ENCODE peak calls at places on chromosomes 3 and 15, in six cellular contexts. One of them, this sample, is unnamed.

GRCh38 chr15:101451192-101451799 is 38.2 kb downstream of the PCSK6 start:
- DNase-seq in activated CD8-positive, alpha-beta memory T cell treated with anti-CD3 and anti-CD28 coated beads for 24 hours: no peak
- DNase-seq in GM12891: no peak
- DNase-seq in stimulated activated CD4-positive, alpha-beta T cell treated with anti-CD3 and anti-CD28 coated beads, Interleukin-15, amount 100 ng/mL, for 1 hour: no peak
- DNase-seq in esophagus squamous epithelium: no peak
- DNase-seq in germinal center: no peak
- DNase-seq in this sample: no peak

GRCh38 chr3:49509028-49509561 is 39.0 kb downstream of the DAG1 start:
- DNase-seq in activated CD8-positive, alpha-beta memory T cell treated with anti-CD3 and anti-CD28 coated beads for 24 hours: no peak
- DNase-seq in GM12891: no peak
- DNase-seq in stimulated activated CD4-positive, alpha-beta T cell treated with anti-CD3 and anti-CD28 coated beads, Interleukin-15, amount 100 ng/mL, for 1 hour: no peak
- DNase-seq in esophagus squamous epithelium: no peak
- DNase-seq in germinal center: no peak
- DNase-seq in this sample: no peak

GRCh38 chr15:42097018-42097417 is 2.7 kb upstream of the PLA2G4D start:
- DNase-seq in activated CD8-positive, alpha-beta memory T cell treated with anti-CD3 and anti-CD28 coated beads for 24 hours: no peak
- DNase-seq in GM12891: no peak
- DNase-seq in stimulated activated CD4-positive, alpha-beta T cell treated with anti-CD3 and anti-CD28 coated beads, Interleukin-15, amount 100 ng/mL, for 1 hour: no peak
- DNase-seq in esophagus squamous epithelium: no peak
- DNase-seq in germinal center: no peak
- DNase-seq in this sample: no peak

GRCh38 chr3:120432105-120432860 is 18.5 kb downstream of the FSTL1 start:
- DNase-seq in activated CD8-positive, alpha-beta memory T cell treated with anti-CD3 and anti-CD28 coated beads for 24 hours: no peak
- DNase-seq in GM12891: no peak
- DNase-seq in stimulated activated CD4-positive, alpha-beta T cell treated with anti-CD3 and anti-CD28 coated beads, Interleukin-15, amount 100 ng/mL, for 1 hour: no peak
- DNase-seq in esophagus squamous epithelium: no peak
- DNase-seq in germinal center: no peak
- DNase-seq in this sample: no peak

GRCh38 chr3:10419637-10420232 is 85.7 kb downstream of the ATP2B2 start:
- DNase-seq in activated CD8-positive, alpha-beta memory T cell treated with anti-CD3 and anti-CD28 coated beads for 24 hours: peak
- DNase-seq in GM12891: no peak
- DNase-seq in stimulated activated CD4-positive, alpha-beta T cell treated with anti-CD3 and anti-CD28 coated beads, Interleukin-15, amount 100 ng/mL, for 1 hour: no peak
- DNase-seq in esophagus squamous epithelium: no peak
- DNase-seq in germinal center: no peak
- DNase-seq in this sample: peak

GRCh38 chr3:156760333-156760732 is 65.8 kb upstream of the LEKR1 start:
- DNase-seq in activated CD8-positive, alpha-beta memory T cell treated with anti-CD3 and anti-CD28 coated beads for 24 hours: no peak
- DNase-seq in GM12891: no peak
- DNase-seq in stimulated activated CD4-positive, alpha-beta T cell treated with anti-CD3 and anti-CD28 coated beads, Interleukin-15, amount 100 ng/mL, for 1 hour: no peak
- DNase-seq in esophagus squamous epithelium: no peak
- DNase-seq in germinal center: no peak
- DNase-seq in this sample: no peak

GRCh38 chr15:39936187-39936586 is 2.3 kb downstream of the EIF2AK4 start:
- DNase-seq in activated CD8-positive, alpha-beta memory T cell treated with anti-CD3 and anti-CD28 coated beads for 24 hours: no peak
- DNase-seq in GM12891: no peak
- DNase-seq in stimulated activated CD4-positive, alpha-beta T cell treated with anti-CD3 and anti-CD28 coated beads, Interleukin-15, amount 100 ng/mL, for 1 hour: no peak
- DNase-seq in esophagus squamous epithelium: no peak
- DNase-seq in germinal center: no peak
- DNase-seq in this sample: no peak

GRCh38 chr15:26866298-26867198 is at the start of gene GABRA5:
- DNase-seq in activated CD8-positive, alpha-beta memory T cell treated with anti-CD3 and anti-CD28 coated beads for 24 hours: no peak
- DNase-seq in GM12891: no peak
- DNase-seq in stimulated activated CD4-positive, alpha-beta T cell treated with anti-CD3 and anti-CD28 coated beads, Interleukin-15, amount 100 ng/mL, for 1 hour: no peak
- DNase-seq in esophagus squamous epithelium: no peak
- DNase-seq in germinal center: no peak
- DNase-seq in this sample: no peak

GRCh38 chr3:58092516-58092915 is 84.3 kb downstream of the FLNB start:
- DNase-seq in activated CD8-positive, alpha-beta memory T cell treated with anti-CD3 and anti-CD28 coated beads for 24 hours: no peak
- DNase-seq in GM12891: no peak
- DNase-seq in stimulated activated CD4-positive, alpha-beta T cell treated with anti-CD3 and anti-CD28 coated beads, Interleukin-15, amount 100 ng/mL, for 1 hour: no peak
- DNase-seq in esophagus squamous epithelium: no peak
- DNase-seq in germinal center: no peak
- DNase-seq in this sample: no peak

GRCh38 chr3:150130404-150131100 is 159.9 kb upstream of the PFN2 start:
- DNase-seq in activated CD8-positive, alpha-beta memory T cell treated with anti-CD3 and anti-CD28 coated beads for 24 hours: no peak
- DNase-seq in GM12891: no peak
- DNase-seq in stimulated activated CD4-positive, alpha-beta T cell treated with anti-CD3 and anti-CD28 coated beads, Interleukin-15, amount 100 ng/mL, for 1 hour: no peak
- DNase-seq in esophagus squamous epithelium: no peak
- DNase-seq in germinal center: no peak
- DNase-seq in this sample: no peak

GRCh38 chr3:198070871-198071270 is 110.9 kb downstream of the LMLN start:
- DNase-seq in activated CD8-positive, alpha-beta memory T cell treated with anti-CD3 and anti-CD28 coated beads for 24 hours: no peak
- DNase-seq in GM12891: no peak
- DNase-seq in stimulated activated CD4-positive, alpha-beta T cell treated with anti-CD3 and anti-CD28 coated beads, Interleukin-15, amount 100 ng/mL, for 1 hour: no peak
- DNase-seq in esophagus squamous epithelium: no peak
- DNase-seq in germinal center: no peak
- DNase-seq in this sample: no peak

GRCh38 chr15:58724471-58724870 is 25.0 kb downstream of the ADAM10 start:
- DNase-seq in activated CD8-positive, alpha-beta memory T cell treated with anti-CD3 and anti-CD28 coated beads for 24 hours: no peak
- DNase-seq in GM12891: peak
- DNase-seq in stimulated activated CD4-positive, alpha-beta T cell treated with anti-CD3 and anti-CD28 coated beads, Interleukin-15, amount 100 ng/mL, for 1 hour: no peak
- DNase-seq in esophagus squamous epithelium: no peak
- DNase-seq in germinal center: peak
- DNase-seq in this sample: no peak

GRCh38 chr3:39150170-39150802 is 3.1 kb downstream of the CSRNP1 start:
- DNase-seq in activated CD8-positive, alpha-beta memory T cell treated with anti-CD3 and anti-CD28 coated beads for 24 hours: no peak
- DNase-seq in GM12891: no peak
- DNase-seq in stimulated activated CD4-positive, alpha-beta T cell treated with anti-CD3 and anti-CD28 coated beads, Interleukin-15, amount 100 ng/mL, for 1 hour: no peak
- DNase-seq in esophagus squamous epithelium: no peak
- DNase-seq in germinal center: no peak
- DNase-seq in this sample: no peak

GRCh38 chr3:192885374-192885773 is 32.3 kb downstream of the MB21D2 start:
- DNase-seq in activated CD8-positive, alpha-beta memory T cell treated with anti-CD3 and anti-CD28 coated beads for 24 hours: no peak
- DNase-seq in GM12891: no peak
- DNase-seq in stimulated activated CD4-positive, alpha-beta T cell treated with anti-CD3 and anti-CD28 coated beads, Interleukin-15, amount 100 ng/mL, for 1 hour: no peak
- DNase-seq in esophagus squamous epithelium: no peak
- DNase-seq in germinal center: no peak
- DNase-seq in this sample: no peak

GRCh38 chr3:12948371-12948770 is 107.0 kb upstream of the RPL32 start:
- DNase-seq in activated CD8-positive, alpha-beta memory T cell treated with anti-CD3 and anti-CD28 coated beads for 24 hours: no peak
- DNase-seq in GM12891: no peak
- DNase-seq in stimulated activated CD4-positive, alpha-beta T cell treated with anti-CD3 and anti-CD28 coated beads, Interleukin-15, amount 100 ng/mL, for 1 hour: no peak
- DNase-seq in esophagus squamous epithelium: no peak
- DNase-seq in germinal center: no peak
- DNase-seq in this sample: no peak

GRCh38 chr3:43882976-43883680 is 192.4 kb downstream of the ABHD5 start:
- DNase-seq in activated CD8-positive, alpha-beta memory T cell treated with anti-CD3 and anti-CD28 coated beads for 24 hours: no peak
- DNase-seq in GM12891: no peak
- DNase-seq in stimulated activated CD4-positive, alpha-beta T cell treated with anti-CD3 and anti-CD28 coated beads, Interleukin-15, amount 100 ng/mL, for 1 hour: no peak
- DNase-seq in esophagus squamous epithelium: no peak
- DNase-seq in germinal center: no peak
- DNase-seq in this sample: no peak

GRCh38 chr3:139534444-139534812 is 5.1 kb downstream of the RBP1 start:
- DNase-seq in activated CD8-positive, alpha-beta memory T cell treated with anti-CD3 and anti-CD28 coated beads for 24 hours: no peak
- DNase-seq in GM12891: no peak
- DNase-seq in stimulated activated CD4-positive, alpha-beta T cell treated with anti-CD3 and anti-CD28 coated beads, Interleukin-15, amount 100 ng/mL, for 1 hour: no peak
- DNase-seq in esophagus squamous epithelium: no peak
- DNase-seq in germinal center: no peak
- DNase-seq in this sample: no peak

GRCh38 chr15:34773916-34774315 is 19.1 kb upstream of the GJD2 start:
- DNase-seq in activated CD8-positive, alpha-beta memory T cell treated with anti-CD3 and anti-CD28 coated beads for 24 hours: no peak
- DNase-seq in GM12891: no peak
- DNase-seq in stimulated activated CD4-positive, alpha-beta T cell treated with anti-CD3 and anti-CD28 coated beads, Interleukin-15, amount 100 ng/mL, for 1 hour: no peak
- DNase-seq in esophagus squamous epithelium: no peak
- DNase-seq in germinal center: no peak
- DNase-seq in this sample: no peak

GRCh38 chr3:122691195-122691594 is 10.6 kb downstream of the PARP14 start:
- DNase-seq in activated CD8-positive, alpha-beta memory T cell treated with anti-CD3 and anti-CD28 coated beads for 24 hours: no peak
- DNase-seq in GM12891: no peak
- DNase-seq in stimulated activated CD4-positive, alpha-beta T cell treated with anti-CD3 and anti-CD28 coated beads, Interleukin-15, amount 100 ng/mL, for 1 hour: no peak
- DNase-seq in esophagus squamous epithelium: no peak
- DNase-seq in germinal center: no peak
- DNase-seq in this sample: no peak

GRCh38 chr3:59245300-59245878 is 195.6 kb upstream of the CFAP20DC start:
- DNase-seq in activated CD8-positive, alpha-beta memory T cell treated with anti-CD3 and anti-CD28 coated beads for 24 hours: no peak
- DNase-seq in GM12891: no peak
- DNase-seq in stimulated activated CD4-positive, alpha-beta T cell treated with anti-CD3 and anti-CD28 coated beads, Interleukin-15, amount 100 ng/mL, for 1 hour: no peak
- DNase-seq in esophagus squamous epithelium: no peak
- DNase-seq in germinal center: no peak
- DNase-seq in this sample: no peak

GRCh38 chr3:106197532-106198187 is 328.8 kb upstream of the CBLB start:
- DNase-seq in activated CD8-positive, alpha-beta memory T cell treated with anti-CD3 and anti-CD28 coated beads for 24 hours: no peak
- DNase-seq in GM12891: no peak
- DNase-seq in stimulated activated CD4-positive, alpha-beta T cell treated with anti-CD3 and anti-CD28 coated beads, Interleukin-15, amount 100 ng/mL, for 1 hour: no peak
- DNase-seq in esophagus squamous epithelium: no peak
- DNase-seq in germinal center: no peak
- DNase-seq in this sample: no peak

GRCh38 chr3:127887321-127887720 is 27.7 kb upstream of the KBTBD12 start:
- DNase-seq in activated CD8-positive, alpha-beta memory T cell treated with anti-CD3 and anti-CD28 coated beads for 24 hours: no peak
- DNase-seq in GM12891: no peak
- DNase-seq in stimulated activated CD4-positive, alpha-beta T cell treated with anti-CD3 and anti-CD28 coated beads, Interleukin-15, amount 100 ng/mL, for 1 hour: no peak
- DNase-seq in esophagus squamous epithelium: no peak
- DNase-seq in germinal center: no peak
- DNase-seq in this sample: no peak